ENCODE peak calls at places on chromosomes 5 and 9, in four cellular contexts. One of them, this sample, is unnamed.

GRCh38 chr9:6552738-6553121 is 92.8 kb downstream of the GLDC start:
- DNase-seq in activated T-helper 1 cell treated with Interleukin-2 at 50 U/mL for 16 hours: no peak
- DNase-seq in Right ventricle myocardium superior: no peak
- DNase-seq in mucosa of descending colon: no peak
- DNase-seq in this sample: no peak

GRCh38 chr5:151315998-151316597 is 12.5 kb upstream of the SLC36A3 start:
- DNase-seq in activated T-helper 1 cell treated with Interleukin-2 at 50 U/mL for 16 hours: no peak
- DNase-seq in Right ventricle myocardium superior: peak
- DNase-seq in mucosa of descending colon: no peak
- DNase-seq in this sample: peak

GRCh38 chr9:91711755-91712591 is 238.1 kb downstream of the ROR2 start:
- DNase-seq in activated T-helper 1 cell treated with Interleukin-2 at 50 U/mL for 16 hours: no peak
- DNase-seq in Right ventricle myocardium superior: no peak
- DNase-seq in mucosa of descending colon: no peak
- DNase-seq in this sample: no peak

GRCh38 chr9:90141723-90142122 is 500.9 kb downstream of the DIRAS2 start:
- DNase-seq in activated T-helper 1 cell treated with Interleukin-2 at 50 U/mL for 16 hours: no peak
- DNase-seq in Right ventricle myocardium superior: no peak
- DNase-seq in mucosa of descending colon: no peak
- DNase-seq in this sample: no peak

GRCh38 chr5:128111818-128112448 is 28.4 kb downstream of the SLC12A2 start:
- DNase-seq in activated T-helper 1 cell treated with Interleukin-2 at 50 U/mL for 16 hours: no peak
- DNase-seq in Right ventricle myocardium superior: no peak
- DNase-seq in mucosa of descending colon: no peak
- DNase-seq in this sample: no peak

GRCh38 chr9:81410201-81410600 is 279.1 kb downstream of the TLE1 start:
- DNase-seq in activated T-helper 1 cell treated with Interleukin-2 at 50 U/mL for 16 hours: no peak
- DNase-seq in Right ventricle myocardium superior: no peak
- DNase-seq in mucosa of descending colon: no peak
- DNase-seq in this sample: no peak

GRCh38 chr5:82107277-82107676 is 135.5 kb downstream of the ATG10 start:
- DNase-seq in activated T-helper 1 cell treated with Interleukin-2 at 50 U/mL for 16 hours: no peak
- DNase-seq in Right ventricle myocardium superior: no peak
- DNase-seq in mucosa of descending colon: no peak
- DNase-seq in this sample: no peak

GRCh38 chr5:915946-916345 is 23.3 kb downstream of the TRIP13 start:
- DNase-seq in activated T-helper 1 cell treated with Interleukin-2 at 50 U/mL for 16 hours: no peak
- DNase-seq in Right ventricle myocardium superior: no peak
- DNase-seq in mucosa of descending colon: no peak
- DNase-seq in this sample: no peak

GRCh38 chr9:12166511-12166910 is 526.7 kb upstream of the TYRP1 start:
- DNase-seq in activated T-helper 1 cell treated with Interleukin-2 at 50 U/mL for 16 hours: no peak
- DNase-seq in Right ventricle myocardium superior: no peak
- DNase-seq in mucosa of descending colon: no peak
- DNase-seq in this sample: no peak

GRCh38 chr5:6365142-6365976 is 13.0 kb downstream of the MED10 start:
- DNase-seq in activated T-helper 1 cell treated with Interleukin-2 at 50 U/mL for 16 hours: no peak
- DNase-seq in Right ventricle myocardium superior: no peak
- DNase-seq in mucosa of descending colon: no peak
- DNase-seq in this sample: no peak

GRCh38 chr9:126591922-126592321 is 21.8 kb upstream of the LMX1B start:
- DNase-seq in activated T-helper 1 cell treated with Interleukin-2 at 50 U/mL for 16 hours: no peak
- DNase-seq in Right ventricle myocardium superior: no peak
- DNase-seq in mucosa of descending colon: no peak
- DNase-seq in this sample: no peak

GRCh38 chr5:158910782-158911692 is 188.7 kb downstream of the EBF1 start:
- DNase-seq in activated T-helper 1 cell treated with Interleukin-2 at 50 U/mL for 16 hours: no peak
- DNase-seq in Right ventricle myocardium superior: no peak
- DNase-seq in mucosa of descending colon: no peak
- DNase-seq in this sample: no peak

GRCh38 chr9:37967272-37967581 is 63.3 kb upstream of the SLC25A51 start:
- DNase-seq in activated T-helper 1 cell treated with Interleukin-2 at 50 U/mL for 16 hours: no peak
- DNase-seq in Right ventricle myocardium superior: no peak
- DNase-seq in mucosa of descending colon: no peak
- DNase-seq in this sample: no peak

GRCh38 chr5:65338606-65339151 is 143.0 kb downstream of the ADAMTS6 start:
- DNase-seq in activated T-helper 1 cell treated with Interleukin-2 at 50 U/mL for 16 hours: no peak
- DNase-seq in Right ventricle myocardium superior: no peak
- DNase-seq in mucosa of descending colon: no peak
- DNase-seq in this sample: no peak

GRCh38 chr9:33379666-33380389 is 22.5 kb downstream of the AQP7 start:
- DNase-seq in activated T-helper 1 cell treated with Interleukin-2 at 50 U/mL for 16 hours: no peak
- DNase-seq in Right ventricle myocardium superior: no peak
- DNase-seq in mucosa of descending colon: no peak
- DNase-seq in this sample: peak

GRCh38 chr5:108386345-108387061 is 4.6 kb upstream of the FBXL17 start:
- DNase-seq in activated T-helper 1 cell treated with Interleukin-2 at 50 U/mL for 16 hours: no peak
- DNase-seq in Right ventricle myocardium superior: no peak
- DNase-seq in mucosa of descending colon: no peak
- DNase-seq in this sample: no peak

GRCh38 chr9:116189683-116190082 is 36.1 kb downstream of the PAPPA start:
- DNase-seq in activated T-helper 1 cell treated with Interleukin-2 at 50 U/mL for 16 hours: no peak
- DNase-seq in Right ventricle myocardium superior: no peak
- DNase-seq in mucosa of descending colon: peak
- DNase-seq in this sample: no peak

GRCh38 chr5:1368236-1368635 is 23.3 kb upstream of the CLPTM1L start:
- DNase-seq in activated T-helper 1 cell treated with Interleukin-2 at 50 U/mL for 16 hours: no peak
- DNase-seq in Right ventricle myocardium superior: no peak
- DNase-seq in mucosa of descending colon: no peak
- DNase-seq in this sample: no peak

GRCh38 chr5:74516217-74516636 is 124.3 kb downstream of the ENC1 start:
- DNase-seq in activated T-helper 1 cell treated with Interleukin-2 at 50 U/mL for 16 hours: no peak
- DNase-seq in Right ventricle myocardium superior: no peak
- DNase-seq in mucosa of descending colon: no peak
- DNase-seq in this sample: no peak

GRCh38 chr9:34555435-34556230 is 32.8 kb upstream of the ENHO start:
- DNase-seq in activated T-helper 1 cell treated with Interleukin-2 at 50 U/mL for 16 hours: no peak
- DNase-seq in Right ventricle myocardium superior: no peak
- DNase-seq in mucosa of descending colon: no peak
- DNase-seq in this sample: no peak

This sample was measured in sigmoid colon.